ENCODE peak calls at places on chromosomes 1 and 21, in seven cellular contexts. B is cardiac muscle cell; R is uterus; C is mucosa of descending colon; X is CD4-positive, alpha-beta T cell; L is GM23338; I is CD4-positive, alpha-beta memory T cell. Y is an unnamed sample.

GRCh38 chr1:167107456-167107855 is 13.6 kb downstream of the STYXL2 start:
- DNase-seq in B (no peak), R (no peak), C (no peak), X (no peak), L (no peak), I (no peak), Y (no peak)

GRCh38 chr21:36024782-36025181 is 35.5 kb downstream of the SETD4 start:
- DNase-seq in B (no peak), R (no peak), C (no peak), X (no peak), L (no peak), I (no peak), Y (no peak)

GRCh38 chr1:81808760-81809159 is 8.0 kb downstream of the ADGRL2 start:
- DNase-seq in B (peak; percentile 37), R (no peak), C (no peak), X (no peak), L (peak; percentile 52), I (no peak), Y (no peak)

GRCh38 chr1:202656951-202657646 is 53.2 kb downstream of the SYT2 start:
- DNase-seq in B (peak; percentile 83), R (no peak), C (no peak), X (no peak), L (peak; percentile 93), I (no peak), Y (no peak)

GRCh38 chr1:78570539-78570938 is 49.7 kb upstream of the IFI44L start:
- DNase-seq in B (no peak), R (no peak), C (no peak), X (no peak), L (peak; percentile 54), I (no peak), Y (no peak)

GRCh38 chr1:53554592-53555305 is 95.5 kb downstream of the DMRTB1 start:
- DNase-seq in B (no peak), R (peak; percentile 6), C (no peak), X (no peak), L (no peak), I (no peak), Y (no peak)

GRCh38 chr1:47727051-47727708 is 270.0 kb downstream of the TRABD2B start:
- DNase-seq in B (no peak), R (no peak), C (peak; percentile 64), X (no peak), L (no peak), I (no peak), Y (no peak)

GRCh38 chr1:1063945-1064831 is 9.9 kb downstream of the RNF223 start:
- DNase-seq in B (peak; percentile 71), R (peak; percentile 60), C (peak; percentile 80), X (peak; percentile 69), L (peak; percentile 80), I (peak; percentile 68), Y (peak; percentile 77)

GRCh38 chr1:41486892-41487728 is 2.6 kb upstream of the EDN2 start:
- DNase-seq in B (peak; percentile 55), R (no peak), C (no peak), X (no peak), L (peak; percentile 45), I (no peak), Y (no peak)

GRCh38 chr1:100860397-100860991 is 34.1 kb downstream of the EXTL2 start:
- DNase-seq in B (peak; percentile 47), R (no peak), C (no peak), X (no peak), L (peak; percentile 68), I (no peak), Y (no peak)

GRCh38 chr21:14547834-14548513 is 1.9 kb upstream of the SAMSN1 start:
- DNase-seq in B (no peak), R (no peak), C (no peak), X (no peak), L (no peak), I (peak; percentile 28), Y (no peak)